ENCODE peak calls at places on chromosomes 7 and 10, in seven cellular contexts. E, Q, C, J, O, F and X are unnamed samples.

GRCh38 chr10:29795856-29796255 is 161.1 kb upstream of the SVIL start:
- DNase-seq in Q (no peak), C (no peak), E (no peak), J (no peak), O (no peak), F (peak), X (no peak)

GRCh38 chr7:10802526-10802925 is 171.1 kb upstream of the PHF14 start:
- DNase-seq in Q (no peak), J (no peak), O (no peak), C (no peak), F (peak), E (no peak), X (no peak)

GRCh38 chr7:1981201-1981877 is 251.4 kb downstream of the MAD1L1 start:
- DNase-seq in Q (peak), C (peak), F (no peak), O (no peak), E (no peak), J (no peak), X (no peak)

GRCh38 chr10:11164806-11165590 is 147.3 kb downstream of the CELF2 start:
- DNase-seq in F (peak), J (peak), C (peak), O (no peak), E (peak), Q (peak), X (no peak)

GRCh38 chr10:126127630-126128029 is 231.3 kb downstream of the FANK1 start:
- DNase-seq in C (no peak), F (no peak), Q (no peak), E (no peak), J (no peak), O (no peak), X (no peak)

GRCh38 chr10:92931597-92931996 is 83.3 kb downstream of the EXOC6 start:
- DNase-seq in J (no peak), O (no peak), F (no peak), Q (no peak), C (no peak), E (no peak), X (no peak)

GRCh38 chr7:64314493-64315020 is 796 bp downstream of the ZNF736 start:
- DNase-seq in E (no peak), C (no peak), Q (no peak), J (no peak), F (no peak), O (no peak), X (no peak)

GRCh38 chr7:1106063-1106782 is 18.3 kb downstream of the GPER1 start:
- DNase-seq in J (no peak), O (no peak), Q (no peak), C (no peak), F (no peak), E (no peak), X (no peak)

GRCh38 chr10:12338981-12339380 is 10.4 kb upstream of the CAMK1D start:
- DNase-seq in Q (no peak), C (no peak), F (peak), E (no peak), O (no peak), J (no peak), X (no peak)

GRCh38 chr10:14325325-14325955 is 5.3 kb downstream of the FRMD4A start:
- DNase-seq in J (peak), E (peak), Q (no peak), O (peak), C (peak), F (no peak), X (peak)

GRCh38 chr10:21195149-21195731 is 298.1 kb upstream of the NEBL start:
- DNase-seq in O (no peak), J (no peak), C (no peak), F (no peak), Q (no peak), E (no peak), X (no peak)

GRCh38 chr7:110001254-110001938 is 1089.5 kb upstream of the LRRN3 start:
- DNase-seq in E (no peak), J (no peak), C (no peak), Q (no peak), O (no peak), F (no peak), X (no peak)

GRCh38 chr10:113069595-113069994 is 119.5 kb downstream of the TCF7L2 start:
- DNase-seq in J (no peak), F (peak), O (no peak), Q (no peak), C (no peak), E (no peak), X (no peak)

GRCh38 chr7:112828696-112829095 is 38.5 kb upstream of the TMEM168 start:
- DNase-seq in C (no peak), O (no peak), J (no peak), E (no peak), F (no peak), Q (no peak), X (no peak)

GRCh38 chr7:46554688-46555422 is 633.8 kb upstream of the IGFBP3 start:
- DNase-seq in O (no peak), F (peak), Q (no peak), E (no peak), C (no peak), J (no peak), X (no peak)

GRCh38 chr7:604038-604883 is 84.6 kb upstream of the PDGFA start:
- DNase-seq in J (peak), C (peak), Q (peak), F (peak), O (no peak), E (peak), X (peak)

GRCh38 chr10:91105269-91105668 is 115.2 kb upstream of the PCGF5 start:
- DNase-seq in F (no peak), C (no peak), O (no peak), E (no peak), Q (no peak), J (no peak), X (no peak)

GRCh38 chr10:71084818-71085126 is 127.6 kb upstream of the UNC5B start:
- DNase-seq in O (no peak), E (no peak), F (no peak), Q (no peak), C (no peak), J (no peak), X (no peak)

GRCh38 chr7:137774793-137775201 is 72.0 kb downstream of the DGKI start:
- DNase-seq in F (peak), O (peak), C (no peak), Q (no peak), J (no peak), E (no peak), X (no peak)

GRCh38 chr7:108004220-108005142 is 1.5 kb upstream of the LAMB1 start:
- DNase-seq in O (no peak), E (no peak), C (no peak), J (peak), Q (no peak), F (peak), X (peak)

GRCh38 chr7:28329616-28330373 is 82.5 kb upstream of the CREB5 start:
- DNase-seq in C (no peak), F (no peak), Q (no peak), O (no peak), J (no peak), E (no peak), X (no peak)

GRCh38 chr7:81244213-81244612 is 325.4 kb upstream of the SEMA3C start:
- DNase-seq in F (no peak), E (no peak), C (no peak), Q (no peak), O (no peak), J (no peak), X (no peak)

GRCh38 chr7:90446137-90446899 is 23.1 kb upstream of the PTTG1IP2 start:
- DNase-seq in F (no peak), O (no peak), Q (no peak), E (no peak), C (no peak), J (no peak), X (no peak)

GRCh38 chr7:17130281-17131059 is 168.0 kb upstream of the AHR start:
- DNase-seq in F (peak), Q (no peak), E (no peak), C (no peak), O (peak), J (no peak), X (no peak)

GRCh38 chr10:99394256-99394655 is 36.2 kb downstream of the GOT1 start:
- DNase-seq in O (no peak), E (no peak), Q (no peak), J (no peak), C (no peak), F (no peak), X (no peak)

GRCh38 chr7:102819151-102819550 is 70.4 kb downstream of the FAM185A start:
- DNase-seq in C (no peak), J (no peak), F (no peak), Q (no peak), E (no peak), O (no peak), X (no peak)
- H3K27ac ChIP-seq in C (no peak), J (no peak), F (no peak), Q (no peak), E (no peak), O (no peak), X (no peak)

DNA sequence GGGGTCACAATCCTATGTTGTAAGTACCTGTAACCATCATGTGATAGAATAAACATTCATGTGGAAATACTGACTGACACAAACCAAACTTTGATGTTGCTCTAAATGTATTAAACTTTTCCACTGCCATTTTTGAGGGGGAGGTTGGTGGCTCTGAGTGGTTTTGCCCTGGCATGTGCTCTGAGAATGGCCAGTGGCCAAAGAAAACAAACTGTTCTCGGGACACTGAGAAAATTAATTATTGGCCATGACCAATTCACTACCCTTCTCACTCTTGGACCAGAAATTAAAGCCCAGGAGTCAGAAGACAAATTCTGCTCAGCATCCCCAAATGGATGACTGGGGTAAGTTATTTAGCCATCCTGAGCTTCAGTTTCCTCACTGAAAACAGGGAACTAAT is 195.9 kb downstream of the XPNPEP1 start:
- DNase-seq in E (no peak), Q (no peak), O (no peak), F (no peak), C (no peak), J (no peak), X (no peak)
- H3K4me3 ChIP-seq in E (no peak), Q (no peak), O (no peak), F (no peak), C (no peak), J (no peak), X (no peak)

GRCh38 chr10:79220296-79220695 is 127.0 kb upstream of the PPIF start:
- DNase-seq in F (no peak), Q (no peak), O (no peak), E (no peak), C (no peak), J (no peak), X (peak)
- H3K27ac ChIP-seq in F (peak), Q (no peak), O (no peak), E (no peak), C (peak), J (peak), X (peak)

GRCh38 chr10:61486738-61487396 is 33.7 kb upstream of the TMEM26 start:
- DNase-seq in F (peak), O (no peak), C (no peak), Q (no peak), J (no peak), E (no peak), X (no peak)

GRCh38 chr10:61481597-61481996 is 28.4 kb upstream of the TMEM26 start:
- DNase-seq in E (no peak), J (no peak), Q (no peak), C (no peak), F (no peak), O (no peak), X (no peak)

GRCh38 chr10:61487506-61487905 is 34.3 kb upstream of the TMEM26 start:
- DNase-seq in O (no peak), F (peak), E (no peak), Q (no peak), J (no peak), C (no peak), X (no peak)

GRCh38 chr10:61486251-61486650 is 33.1 kb upstream of the TMEM26 start:
- DNase-seq in Q (no peak), F (no peak), J (no peak), O (no peak), C (no peak), E (no peak), X (no peak)
- H3K4me3 ChIP-seq in Q (no peak), F (no peak), J (no peak), O (no peak), C (no peak), E (no peak), X (no peak)

DNA sequence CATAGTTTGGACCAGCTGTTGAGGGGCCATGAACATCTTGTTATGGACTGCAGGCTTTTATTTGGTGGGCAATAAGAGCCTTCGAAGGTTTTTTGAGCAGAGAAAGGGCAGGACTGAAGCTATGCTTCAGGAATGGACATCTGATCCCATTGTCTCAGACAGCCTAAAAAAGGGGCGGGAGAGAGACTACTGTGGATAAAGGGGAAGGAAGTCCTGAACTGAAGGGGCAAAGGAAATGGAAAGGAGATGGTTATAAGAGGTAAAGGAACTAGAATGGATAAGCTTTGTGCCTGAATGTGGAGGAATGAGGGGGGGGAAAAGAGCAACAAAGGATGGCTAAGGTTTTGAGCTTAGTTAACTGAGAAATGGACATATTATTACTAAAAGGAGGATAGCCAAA is 172.5 kb downstream of the SKAP2 start:
- DNase-seq in Q (no peak), F (no peak), E (no peak), J (no peak), C (no peak), O (no peak), X (no peak)
- H3K27ac ChIP-seq in Q (no peak), F (no peak), E (no peak), J (no peak), C (no peak), O (no peak), X (no peak)

DNA sequence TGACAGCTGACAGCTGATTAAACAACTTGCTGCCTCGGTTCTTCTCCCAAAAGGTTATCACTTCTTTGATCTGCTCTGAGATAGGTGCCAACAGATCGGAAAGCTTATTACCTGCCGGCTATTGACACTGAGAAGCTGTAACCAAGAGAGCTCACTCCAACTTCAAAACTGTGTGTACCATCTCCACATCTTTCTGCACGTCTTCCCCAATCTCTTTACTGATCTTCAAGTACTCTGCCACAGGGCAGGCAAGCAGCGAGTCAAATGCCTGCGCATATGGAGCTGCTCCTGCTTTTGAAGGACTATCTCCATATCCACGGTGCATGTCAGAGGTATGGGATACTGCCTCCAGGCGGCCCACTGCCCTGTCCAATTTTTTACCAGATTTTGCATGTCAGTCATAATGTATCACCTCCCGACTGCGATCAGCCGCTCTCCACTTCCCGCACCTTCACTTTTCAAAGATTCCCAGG is 352 bp upstream of the ZNF485 start:
- DNase-seq in C (no peak), J (no peak), F (no peak), O (no peak), Q (no peak), E (no peak), X (no peak)
- H3K4me3 ChIP-seq in C (peak), J (peak), F (peak), O (peak), Q (peak), E (peak), X (peak)